ENCODE peak calls at places on chromosomes 13 and 19, in ten cellular contexts. One of them, this sample, is unnamed.

GRCh38 chr13:60329221-60329983 is 67.6 kb upstream of the TDRD3 start:
- DNase-seq in CD4-positive, CD25-positive, alpha-beta regulatory T cell: no peak
- DNase-seq in cardiac muscle cell: peak; percentile 74
- DNase-seq in activated CD4-positive, CD25-positive, alpha-beta regulatory T cell treated with anti-CD3 and anti-CD28 coated beads, Interleukin-2, amount 50 U/mL, for 72 hours: no peak
- DNase-seq in HFF-Myc: no peak
- DNase-seq in stimulated activated CD4-positive, alpha-beta T cell treated with anti-CD3 and anti-CD28 coated beads, Interleukin-12 subunit alpha, Interleukin-12 subunit beta, amount 100 ng/mL, for 24 hours: no peak
- DNase-seq in non-pigmented ciliary epithelial cell: no peak
- DNase-seq in aorta: no peak
- DNase-seq in activated naive CD4-positive, alpha-beta T cell: no peak
- DNase-seq in iris pigment epithelial cell: peak; percentile 57
- DNase-seq in this sample: no peak

GRCh38 chr13:40221460-40222201 is 444.8 kb downstream of the FOXO1 start:
- DNase-seq in CD4-positive, CD25-positive, alpha-beta regulatory T cell: peak; percentile 81
- DNase-seq in cardiac muscle cell: no peak
- DNase-seq in activated CD4-positive, CD25-positive, alpha-beta regulatory T cell treated with anti-CD3 and anti-CD28 coated beads, Interleukin-2, amount 50 U/mL, for 72 hours: no peak
- DNase-seq in HFF-Myc: no peak
- DNase-seq in stimulated activated CD4-positive, alpha-beta T cell treated with anti-CD3 and anti-CD28 coated beads, Interleukin-12 subunit alpha, Interleukin-12 subunit beta, amount 100 ng/mL, for 24 hours: no peak
- DNase-seq in non-pigmented ciliary epithelial cell: peak; percentile 81
- DNase-seq in aorta: no peak
- DNase-seq in activated naive CD4-positive, alpha-beta T cell: no peak
- DNase-seq in iris pigment epithelial cell: peak; percentile 99
- DNase-seq in this sample: no peak

GRCh38 chr19:17830567-17831418 is 9.5 kb upstream of the INSL3 start:
- DNase-seq in CD4-positive, CD25-positive, alpha-beta regulatory T cell: no peak
- DNase-seq in cardiac muscle cell: peak; percentile 86
- DNase-seq in activated CD4-positive, CD25-positive, alpha-beta regulatory T cell treated with anti-CD3 and anti-CD28 coated beads, Interleukin-2, amount 50 U/mL, for 72 hours: peak; percentile 59
- DNase-seq in HFF-Myc: no peak
- DNase-seq in stimulated activated CD4-positive, alpha-beta T cell treated with anti-CD3 and anti-CD28 coated beads, Interleukin-12 subunit alpha, Interleukin-12 subunit beta, amount 100 ng/mL, for 24 hours: peak; percentile 45
- DNase-seq in non-pigmented ciliary epithelial cell: peak; percentile 42
- DNase-seq in aorta: peak; percentile 92
- DNase-seq in activated naive CD4-positive, alpha-beta T cell: no peak
- DNase-seq in iris pigment epithelial cell: peak; percentile 89
- DNase-seq in this sample: peak; percentile 87

GRCh38 chr13:42063105-42063504 is 14.7 kb downstream of the DGKH start:
- DNase-seq in CD4-positive, CD25-positive, alpha-beta regulatory T cell: no peak
- DNase-seq in cardiac muscle cell: no peak
- DNase-seq in activated CD4-positive, CD25-positive, alpha-beta regulatory T cell treated with anti-CD3 and anti-CD28 coated beads, Interleukin-2, amount 50 U/mL, for 72 hours: no peak
- DNase-seq in HFF-Myc: no peak
- DNase-seq in stimulated activated CD4-positive, alpha-beta T cell treated with anti-CD3 and anti-CD28 coated beads, Interleukin-12 subunit alpha, Interleukin-12 subunit beta, amount 100 ng/mL, for 24 hours: no peak
- DNase-seq in non-pigmented ciliary epithelial cell: no peak
- DNase-seq in aorta: no peak
- DNase-seq in activated naive CD4-positive, alpha-beta T cell: no peak
- DNase-seq in iris pigment epithelial cell: no peak
- DNase-seq in this sample: no peak

GRCh38 chr19:53881482-53882390 is at the start of gene PRKCG:
- DNase-seq in CD4-positive, CD25-positive, alpha-beta regulatory T cell: peak; percentile 46
- DNase-seq in cardiac muscle cell: peak; percentile 84
- DNase-seq in activated CD4-positive, CD25-positive, alpha-beta regulatory T cell treated with anti-CD3 and anti-CD28 coated beads, Interleukin-2, amount 50 U/mL, for 72 hours: peak; percentile 46
- DNase-seq in HFF-Myc: no peak
- DNase-seq in stimulated activated CD4-positive, alpha-beta T cell treated with anti-CD3 and anti-CD28 coated beads, Interleukin-12 subunit alpha, Interleukin-12 subunit beta, amount 100 ng/mL, for 24 hours: no peak
- DNase-seq in non-pigmented ciliary epithelial cell: no peak
- DNase-seq in aorta: peak; percentile 81
- DNase-seq in activated naive CD4-positive, alpha-beta T cell: peak; percentile 27
- DNase-seq in iris pigment epithelial cell: no peak
- DNase-seq in this sample: peak; percentile 81

GRCh38 chr13:30138511-30138910 is 168.8 kb downstream of the KATNAL1 start:
- DNase-seq in CD4-positive, CD25-positive, alpha-beta regulatory T cell: no peak
- DNase-seq in cardiac muscle cell: no peak
- DNase-seq in activated CD4-positive, CD25-positive, alpha-beta regulatory T cell treated with anti-CD3 and anti-CD28 coated beads, Interleukin-2, amount 50 U/mL, for 72 hours: no peak
- DNase-seq in HFF-Myc: no peak
- DNase-seq in stimulated activated CD4-positive, alpha-beta T cell treated with anti-CD3 and anti-CD28 coated beads, Interleukin-12 subunit alpha, Interleukin-12 subunit beta, amount 100 ng/mL, for 24 hours: no peak
- DNase-seq in non-pigmented ciliary epithelial cell: no peak
- DNase-seq in aorta: no peak
- DNase-seq in activated naive CD4-positive, alpha-beta T cell: no peak
- DNase-seq in iris pigment epithelial cell: no peak
- DNase-seq in this sample: peak; percentile 31

GRCh38 chr13:91031508-91031907 is 316.0 kb upstream of the MIR17HG start:
- DNase-seq in CD4-positive, CD25-positive, alpha-beta regulatory T cell: no peak
- DNase-seq in cardiac muscle cell: no peak
- DNase-seq in activated CD4-positive, CD25-positive, alpha-beta regulatory T cell treated with anti-CD3 and anti-CD28 coated beads, Interleukin-2, amount 50 U/mL, for 72 hours: no peak
- DNase-seq in HFF-Myc: no peak
- DNase-seq in stimulated activated CD4-positive, alpha-beta T cell treated with anti-CD3 and anti-CD28 coated beads, Interleukin-12 subunit alpha, Interleukin-12 subunit beta, amount 100 ng/mL, for 24 hours: no peak
- DNase-seq in non-pigmented ciliary epithelial cell: no peak
- DNase-seq in aorta: no peak
- DNase-seq in activated naive CD4-positive, alpha-beta T cell: no peak
- DNase-seq in iris pigment epithelial cell: no peak
- DNase-seq in this sample: no peak

GRCh38 chr19:39833160-39833463 is 850 bp downstream of the DYRK1B start:
- DNase-seq in CD4-positive, CD25-positive, alpha-beta regulatory T cell: no peak
- DNase-seq in cardiac muscle cell: no peak
- DNase-seq in activated CD4-positive, CD25-positive, alpha-beta regulatory T cell treated with anti-CD3 and anti-CD28 coated beads, Interleukin-2, amount 50 U/mL, for 72 hours: no peak
- DNase-seq in HFF-Myc: no peak
- DNase-seq in stimulated activated CD4-positive, alpha-beta T cell treated with anti-CD3 and anti-CD28 coated beads, Interleukin-12 subunit alpha, Interleukin-12 subunit beta, amount 100 ng/mL, for 24 hours: no peak
- DNase-seq in non-pigmented ciliary epithelial cell: no peak
- DNase-seq in aorta: no peak
- DNase-seq in activated naive CD4-positive, alpha-beta T cell: no peak
- DNase-seq in iris pigment epithelial cell: no peak
- DNase-seq in this sample: no peak

GRCh38 chr13:30319703-30320102 is 12.4 kb upstream of the KATNAL1 start:
- DNase-seq in CD4-positive, CD25-positive, alpha-beta regulatory T cell: no peak
- DNase-seq in cardiac muscle cell: no peak
- DNase-seq in activated CD4-positive, CD25-positive, alpha-beta regulatory T cell treated with anti-CD3 and anti-CD28 coated beads, Interleukin-2, amount 50 U/mL, for 72 hours: no peak
- DNase-seq in HFF-Myc: no peak
- DNase-seq in stimulated activated CD4-positive, alpha-beta T cell treated with anti-CD3 and anti-CD28 coated beads, Interleukin-12 subunit alpha, Interleukin-12 subunit beta, amount 100 ng/mL, for 24 hours: no peak
- DNase-seq in non-pigmented ciliary epithelial cell: no peak
- DNase-seq in aorta: no peak
- DNase-seq in activated naive CD4-positive, alpha-beta T cell: no peak
- DNase-seq in iris pigment epithelial cell: no peak
- DNase-seq in this sample: no peak

GRCh38 chr19:38394488-38394887 is 6.0 kb downstream of the SPRED3 start:
- DNase-seq in CD4-positive, CD25-positive, alpha-beta regulatory T cell: peak; percentile 78
- DNase-seq in cardiac muscle cell: peak; percentile 27
- DNase-seq in activated CD4-positive, CD25-positive, alpha-beta regulatory T cell treated with anti-CD3 and anti-CD28 coated beads, Interleukin-2, amount 50 U/mL, for 72 hours: peak; percentile 67
- DNase-seq in HFF-Myc: no peak
- DNase-seq in stimulated activated CD4-positive, alpha-beta T cell treated with anti-CD3 and anti-CD28 coated beads, Interleukin-12 subunit alpha, Interleukin-12 subunit beta, amount 100 ng/mL, for 24 hours: peak; percentile 40
- DNase-seq in non-pigmented ciliary epithelial cell: no peak
- DNase-seq in aorta: no peak
- DNase-seq in activated naive CD4-positive, alpha-beta T cell: peak; percentile 33
- DNase-seq in iris pigment epithelial cell: peak; percentile 68
- DNase-seq in this sample: no peak

GRCh38 chr19:32881766-32882165 is 12.2 kb upstream of the SLC7A9 start:
- DNase-seq in CD4-positive, CD25-positive, alpha-beta regulatory T cell: no peak
- DNase-seq in cardiac muscle cell: no peak
- DNase-seq in activated CD4-positive, CD25-positive, alpha-beta regulatory T cell treated with anti-CD3 and anti-CD28 coated beads, Interleukin-2, amount 50 U/mL, for 72 hours: no peak
- DNase-seq in HFF-Myc: no peak
- DNase-seq in stimulated activated CD4-positive, alpha-beta T cell treated with anti-CD3 and anti-CD28 coated beads, Interleukin-12 subunit alpha, Interleukin-12 subunit beta, amount 100 ng/mL, for 24 hours: no peak
- DNase-seq in non-pigmented ciliary epithelial cell: no peak
- DNase-seq in aorta: no peak
- DNase-seq in activated naive CD4-positive, alpha-beta T cell: no peak
- DNase-seq in iris pigment epithelial cell: no peak
- DNase-seq in this sample: peak; percentile 59

GRCh38 chr13:44305845-44306244 is 67.8 kb upstream of the SERP2 start:
- DNase-seq in CD4-positive, CD25-positive, alpha-beta regulatory T cell: no peak
- DNase-seq in cardiac muscle cell: no peak
- DNase-seq in activated CD4-positive, CD25-positive, alpha-beta regulatory T cell treated with anti-CD3 and anti-CD28 coated beads, Interleukin-2, amount 50 U/mL, for 72 hours: no peak
- DNase-seq in HFF-Myc: no peak
- DNase-seq in stimulated activated CD4-positive, alpha-beta T cell treated with anti-CD3 and anti-CD28 coated beads, Interleukin-12 subunit alpha, Interleukin-12 subunit beta, amount 100 ng/mL, for 24 hours: no peak
- DNase-seq in non-pigmented ciliary epithelial cell: peak; percentile 14
- DNase-seq in aorta: no peak
- DNase-seq in activated naive CD4-positive, alpha-beta T cell: no peak
- DNase-seq in iris pigment epithelial cell: peak; percentile 34
- DNase-seq in this sample: no peak

GRCh38 chr19:11204943-11205349 is 7.6 kb upstream of the KANK2 start:
- DNase-seq in CD4-positive, CD25-positive, alpha-beta regulatory T cell: no peak
- DNase-seq in cardiac muscle cell: no peak
- DNase-seq in activated CD4-positive, CD25-positive, alpha-beta regulatory T cell treated with anti-CD3 and anti-CD28 coated beads, Interleukin-2, amount 50 U/mL, for 72 hours: no peak
- DNase-seq in HFF-Myc: no peak
- DNase-seq in stimulated activated CD4-positive, alpha-beta T cell treated with anti-CD3 and anti-CD28 coated beads, Interleukin-12 subunit alpha, Interleukin-12 subunit beta, amount 100 ng/mL, for 24 hours: no peak
- DNase-seq in non-pigmented ciliary epithelial cell: no peak
- DNase-seq in aorta: peak; percentile 83
- DNase-seq in activated naive CD4-positive, alpha-beta T cell: no peak
- DNase-seq in iris pigment epithelial cell: no peak
- DNase-seq in this sample: no peak

GRCh38 chr13:81664872-81665271 is 1323.9 kb upstream of the SPRY2 start:
- DNase-seq in CD4-positive, CD25-positive, alpha-beta regulatory T cell: no peak
- DNase-seq in cardiac muscle cell: no peak
- DNase-seq in activated CD4-positive, CD25-positive, alpha-beta regulatory T cell treated with anti-CD3 and anti-CD28 coated beads, Interleukin-2, amount 50 U/mL, for 72 hours: no peak
- DNase-seq in HFF-Myc: no peak
- DNase-seq in stimulated activated CD4-positive, alpha-beta T cell treated with anti-CD3 and anti-CD28 coated beads, Interleukin-12 subunit alpha, Interleukin-12 subunit beta, amount 100 ng/mL, for 24 hours: no peak
- DNase-seq in non-pigmented ciliary epithelial cell: no peak
- DNase-seq in aorta: no peak
- DNase-seq in activated naive CD4-positive, alpha-beta T cell: no peak
- DNase-seq in iris pigment epithelial cell: no peak
- DNase-seq in this sample: no peak

GRCh38 chr13:43377955-43378354 is 354.6 kb downstream of the DNAJC15 start:
- DNase-seq in CD4-positive, CD25-positive, alpha-beta regulatory T cell: no peak
- DNase-seq in cardiac muscle cell: no peak
- DNase-seq in activated CD4-positive, CD25-positive, alpha-beta regulatory T cell treated with anti-CD3 and anti-CD28 coated beads, Interleukin-2, amount 50 U/mL, for 72 hours: no peak
- DNase-seq in HFF-Myc: no peak
- DNase-seq in stimulated activated CD4-positive, alpha-beta T cell treated with anti-CD3 and anti-CD28 coated beads, Interleukin-12 subunit alpha, Interleukin-12 subunit beta, amount 100 ng/mL, for 24 hours: no peak
- DNase-seq in non-pigmented ciliary epithelial cell: no peak
- DNase-seq in aorta: no peak
- DNase-seq in activated naive CD4-positive, alpha-beta T cell: no peak
- DNase-seq in iris pigment epithelial cell: peak; percentile 45
- DNase-seq in this sample: no peak

GRCh38 chr19:19257137-19257536 is 16.0 kb downstream of the TM6SF2 start:
- DNase-seq in CD4-positive, CD25-positive, alpha-beta regulatory T cell: no peak
- DNase-seq in cardiac muscle cell: no peak
- DNase-seq in activated CD4-positive, CD25-positive, alpha-beta regulatory T cell treated with anti-CD3 and anti-CD28 coated beads, Interleukin-2, amount 50 U/mL, for 72 hours: no peak
- DNase-seq in HFF-Myc: no peak
- DNase-seq in stimulated activated CD4-positive, alpha-beta T cell treated with anti-CD3 and anti-CD28 coated beads, Interleukin-12 subunit alpha, Interleukin-12 subunit beta, amount 100 ng/mL, for 24 hours: no peak
- DNase-seq in non-pigmented ciliary epithelial cell: no peak
- DNase-seq in aorta: no peak
- DNase-seq in activated naive CD4-positive, alpha-beta T cell: no peak
- DNase-seq in iris pigment epithelial cell: no peak
- DNase-seq in this sample: no peak

GRCh38 chr13:111531505-111531904 is 211.1 kb downstream of the TEX29 start:
- DNase-seq in CD4-positive, CD25-positive, alpha-beta regulatory T cell: no peak
- DNase-seq in cardiac muscle cell: peak; percentile 11
- DNase-seq in activated CD4-positive, CD25-positive, alpha-beta regulatory T cell treated with anti-CD3 and anti-CD28 coated beads, Interleukin-2, amount 50 U/mL, for 72 hours: no peak
- DNase-seq in HFF-Myc: no peak
- DNase-seq in stimulated activated CD4-positive, alpha-beta T cell treated with anti-CD3 and anti-CD28 coated beads, Interleukin-12 subunit alpha, Interleukin-12 subunit beta, amount 100 ng/mL, for 24 hours: no peak
- DNase-seq in non-pigmented ciliary epithelial cell: no peak
- DNase-seq in aorta: no peak
- DNase-seq in activated naive CD4-positive, alpha-beta T cell: no peak
- DNase-seq in iris pigment epithelial cell: peak; percentile 7
- DNase-seq in this sample: no peak

GRCh38 chr19:384801-385169 is 24.2 kb downstream of the C2CD4C start:
- DNase-seq in CD4-positive, CD25-positive, alpha-beta regulatory T cell: no peak
- DNase-seq in cardiac muscle cell: no peak
- DNase-seq in activated CD4-positive, CD25-positive, alpha-beta regulatory T cell treated with anti-CD3 and anti-CD28 coated beads, Interleukin-2, amount 50 U/mL, for 72 hours: no peak
- DNase-seq in HFF-Myc: no peak
- DNase-seq in stimulated activated CD4-positive, alpha-beta T cell treated with anti-CD3 and anti-CD28 coated beads, Interleukin-12 subunit alpha, Interleukin-12 subunit beta, amount 100 ng/mL, for 24 hours: no peak
- DNase-seq in non-pigmented ciliary epithelial cell: no peak
- DNase-seq in aorta: no peak
- DNase-seq in activated naive CD4-positive, alpha-beta T cell: no peak
- DNase-seq in iris pigment epithelial cell: no peak
- DNase-seq in this sample: no peak

GRCh38 chr13:35720290-35720689 is 243.8 kb upstream of the MAB21L1 start:
- DNase-seq in CD4-positive, CD25-positive, alpha-beta regulatory T cell: no peak
- DNase-seq in cardiac muscle cell: no peak
- DNase-seq in activated CD4-positive, CD25-positive, alpha-beta regulatory T cell treated with anti-CD3 and anti-CD28 coated beads, Interleukin-2, amount 50 U/mL, for 72 hours: no peak
- DNase-seq in HFF-Myc: no peak
- DNase-seq in stimulated activated CD4-positive, alpha-beta T cell treated with anti-CD3 and anti-CD28 coated beads, Interleukin-12 subunit alpha, Interleukin-12 subunit beta, amount 100 ng/mL, for 24 hours: no peak
- DNase-seq in non-pigmented ciliary epithelial cell: no peak
- DNase-seq in aorta: no peak
- DNase-seq in activated naive CD4-positive, alpha-beta T cell: no peak
- DNase-seq in iris pigment epithelial cell: no peak
- DNase-seq in this sample: no peak

GRCh38 chr13:32031815-32032345 is 306 bp downstream of the FRY start:
- DNase-seq in CD4-positive, CD25-positive, alpha-beta regulatory T cell: no peak
- DNase-seq in cardiac muscle cell: no peak
- DNase-seq in activated CD4-positive, CD25-positive, alpha-beta regulatory T cell treated with anti-CD3 and anti-CD28 coated beads, Interleukin-2, amount 50 U/mL, for 72 hours: no peak
- DNase-seq in HFF-Myc: no peak
- DNase-seq in stimulated activated CD4-positive, alpha-beta T cell treated with anti-CD3 and anti-CD28 coated beads, Interleukin-12 subunit alpha, Interleukin-12 subunit beta, amount 100 ng/mL, for 24 hours: no peak
- DNase-seq in non-pigmented ciliary epithelial cell: no peak
- DNase-seq in aorta: no peak
- DNase-seq in activated naive CD4-positive, alpha-beta T cell: no peak
- DNase-seq in iris pigment epithelial cell: peak; percentile 32
- DNase-seq in this sample: no peak

GRCh38 chr13:39020853-39021462 is 16.9 kb downstream of the PROSER1 start:
- DNase-seq in CD4-positive, CD25-positive, alpha-beta regulatory T cell: no peak
- DNase-seq in cardiac muscle cell: no peak
- DNase-seq in activated CD4-positive, CD25-positive, alpha-beta regulatory T cell treated with anti-CD3 and anti-CD28 coated beads, Interleukin-2, amount 50 U/mL, for 72 hours: no peak
- DNase-seq in HFF-Myc: no peak
- DNase-seq in stimulated activated CD4-positive, alpha-beta T cell treated with anti-CD3 and anti-CD28 coated beads, Interleukin-12 subunit alpha, Interleukin-12 subunit beta, amount 100 ng/mL, for 24 hours: no peak
- DNase-seq in non-pigmented ciliary epithelial cell: no peak
- DNase-seq in aorta: no peak
- DNase-seq in activated naive CD4-positive, alpha-beta T cell: no peak
- DNase-seq in iris pigment epithelial cell: no peak
- DNase-seq in this sample: no peak

GRCh38 chr19:2089001-2089711 is 7.0 kb downstream of the MOB3A start:
- DNase-seq in CD4-positive, CD25-positive, alpha-beta regulatory T cell: no peak
- DNase-seq in cardiac muscle cell: no peak
- DNase-seq in activated CD4-positive, CD25-positive, alpha-beta regulatory T cell treated with anti-CD3 and anti-CD28 coated beads, Interleukin-2, amount 50 U/mL, for 72 hours: no peak
- DNase-seq in HFF-Myc: no peak
- DNase-seq in stimulated activated CD4-positive, alpha-beta T cell treated with anti-CD3 and anti-CD28 coated beads, Interleukin-12 subunit alpha, Interleukin-12 subunit beta, amount 100 ng/mL, for 24 hours: no peak
- DNase-seq in non-pigmented ciliary epithelial cell: no peak
- DNase-seq in aorta: no peak
- DNase-seq in activated naive CD4-positive, alpha-beta T cell: no peak
- DNase-seq in iris pigment epithelial cell: peak; percentile 52
- DNase-seq in this sample: no peak

GRCh38 chr19:4724252-4724514 is 541 bp upstream of the DPP9 start:
- DNase-seq in CD4-positive, CD25-positive, alpha-beta regulatory T cell: no peak
- DNase-seq in cardiac muscle cell: no peak
- DNase-seq in activated CD4-positive, CD25-positive, alpha-beta regulatory T cell treated with anti-CD3 and anti-CD28 coated beads, Interleukin-2, amount 50 U/mL, for 72 hours: no peak
- DNase-seq in HFF-Myc: no peak
- DNase-seq in stimulated activated CD4-positive, alpha-beta T cell treated with anti-CD3 and anti-CD28 coated beads, Interleukin-12 subunit alpha, Interleukin-12 subunit beta, amount 100 ng/mL, for 24 hours: no peak
- DNase-seq in non-pigmented ciliary epithelial cell: no peak
- DNase-seq in aorta: no peak
- DNase-seq in activated naive CD4-positive, alpha-beta T cell: no peak
- DNase-seq in iris pigment epithelial cell: no peak
- DNase-seq in this sample: no peak

GRCh38 chr13:113624235-113624587 is 33.8 kb downstream of the ATP4B start:
- DNase-seq in CD4-positive, CD25-positive, alpha-beta regulatory T cell: no peak
- DNase-seq in cardiac muscle cell: no peak
- DNase-seq in activated CD4-positive, CD25-positive, alpha-beta regulatory T cell treated with anti-CD3 and anti-CD28 coated beads, Interleukin-2, amount 50 U/mL, for 72 hours: no peak
- DNase-seq in HFF-Myc: no peak
- DNase-seq in stimulated activated CD4-positive, alpha-beta T cell treated with anti-CD3 and anti-CD28 coated beads, Interleukin-12 subunit alpha, Interleukin-12 subunit beta, amount 100 ng/mL, for 24 hours: no peak
- DNase-seq in non-pigmented ciliary epithelial cell: no peak
- DNase-seq in aorta: peak; percentile 52
- DNase-seq in activated naive CD4-positive, alpha-beta T cell: no peak
- DNase-seq in iris pigment epithelial cell: no peak
- DNase-seq in this sample: no peak

GRCh38 chr19:13986348-13986904 is 19.7 kb downstream of the RFX1 start:
- DNase-seq in CD4-positive, CD25-positive, alpha-beta regulatory T cell: peak; percentile 99
- DNase-seq in cardiac muscle cell: no peak
- DNase-seq in activated CD4-positive, CD25-positive, alpha-beta regulatory T cell treated with anti-CD3 and anti-CD28 coated beads, Interleukin-2, amount 50 U/mL, for 72 hours: peak; percentile 96
- DNase-seq in HFF-Myc: peak; percentile 64
- DNase-seq in stimulated activated CD4-positive, alpha-beta T cell treated with anti-CD3 and anti-CD28 coated beads, Interleukin-12 subunit alpha, Interleukin-12 subunit beta, amount 100 ng/mL, for 24 hours: peak; percentile 95
- DNase-seq in non-pigmented ciliary epithelial cell: no peak
- DNase-seq in aorta: peak; percentile 95
- DNase-seq in activated naive CD4-positive, alpha-beta T cell: peak; percentile 98
- DNase-seq in iris pigment epithelial cell: peak; percentile 80
- DNase-seq in this sample: peak; percentile 97

GRCh38 chr13:25752957-25753540 is 298.8 kb downstream of the SHISA2 start:
- DNase-seq in CD4-positive, CD25-positive, alpha-beta regulatory T cell: no peak
- DNase-seq in cardiac muscle cell: no peak
- DNase-seq in activated CD4-positive, CD25-positive, alpha-beta regulatory T cell treated with anti-CD3 and anti-CD28 coated beads, Interleukin-2, amount 50 U/mL, for 72 hours: no peak
- DNase-seq in HFF-Myc: peak; percentile 47
- DNase-seq in stimulated activated CD4-positive, alpha-beta T cell treated with anti-CD3 and anti-CD28 coated beads, Interleukin-12 subunit alpha, Interleukin-12 subunit beta, amount 100 ng/mL, for 24 hours: no peak
- DNase-seq in non-pigmented ciliary epithelial cell: peak; percentile 62
- DNase-seq in aorta: peak; percentile 78
- DNase-seq in activated naive CD4-positive, alpha-beta T cell: no peak
- DNase-seq in iris pigment epithelial cell: peak; percentile 72
- DNase-seq in this sample: peak; percentile 89

GRCh38 chr13:95547531-95548167 is 4.9 kb upstream of the CLDN10 start:
- DNase-seq in CD4-positive, CD25-positive, alpha-beta regulatory T cell: no peak
- DNase-seq in cardiac muscle cell: no peak
- DNase-seq in activated CD4-positive, CD25-positive, alpha-beta regulatory T cell treated with anti-CD3 and anti-CD28 coated beads, Interleukin-2, amount 50 U/mL, for 72 hours: no peak
- DNase-seq in HFF-Myc: no peak
- DNase-seq in stimulated activated CD4-positive, alpha-beta T cell treated with anti-CD3 and anti-CD28 coated beads, Interleukin-12 subunit alpha, Interleukin-12 subunit beta, amount 100 ng/mL, for 24 hours: no peak
- DNase-seq in non-pigmented ciliary epithelial cell: no peak
- DNase-seq in aorta: no peak
- DNase-seq in activated naive CD4-positive, alpha-beta T cell: no peak
- DNase-seq in iris pigment epithelial cell: no peak
- DNase-seq in this sample: no peak

GRCh38 chr13:47004022-47004421 is 107.2 kb upstream of the HTR2A start:
- DNase-seq in CD4-positive, CD25-positive, alpha-beta regulatory T cell: no peak
- DNase-seq in cardiac muscle cell: peak; percentile 13
- DNase-seq in activated CD4-positive, CD25-positive, alpha-beta regulatory T cell treated with anti-CD3 and anti-CD28 coated beads, Interleukin-2, amount 50 U/mL, for 72 hours: no peak
- DNase-seq in HFF-Myc: no peak
- DNase-seq in stimulated activated CD4-positive, alpha-beta T cell treated with anti-CD3 and anti-CD28 coated beads, Interleukin-12 subunit alpha, Interleukin-12 subunit beta, amount 100 ng/mL, for 24 hours: no peak
- DNase-seq in non-pigmented ciliary epithelial cell: no peak
- DNase-seq in aorta: no peak
- DNase-seq in activated naive CD4-positive, alpha-beta T cell: no peak
- DNase-seq in iris pigment epithelial cell: no peak
- DNase-seq in this sample: no peak